ENCODE peak calls at places on chromosomes 1 and 21, in six cellular contexts. L is tibial nerve, P is testis, U is heart right ventricle, R is HL-60, I is OCI-LY7. T is an unnamed sample.

GRCh38 chr1:67827688-67828087 is 5.6 kb downstream of the GNG12 start:
- DNase-seq in L (no peak), U (no peak), P (no peak), I (no peak), R (no peak), T (no peak)

GRCh38 chr21:27700974-27701614 is 734.2 kb upstream of the ADAMTS5 start:
- DNase-seq in U (peak), P (peak), I (peak), L (peak), R (peak), T (peak)

GRCh38 chr1:7940745-7941436 is at the start of gene TNFRSF9:
- DNase-seq in P (no peak), L (no peak), R (no peak), U (no peak), I (no peak), T (no peak)

GRCh38 chr1:174072546-174072945 is 50.4 kb upstream of the RC3H1 start:
- DNase-seq in L (no peak), P (no peak), U (no peak), I (no peak), R (no peak), T (no peak)

GRCh38 chr21:26686278-26686677 is 113.2 kb upstream of the CYYR1 start:
- DNase-seq in U (no peak), R (peak), I (peak), P (no peak), L (no peak), T (no peak)

GRCh38 chr21:15355066-15355465 is 290.3 kb upstream of the NRIP1 start:
- DNase-seq in U (no peak), P (no peak), L (no peak), I (no peak), R (no peak), T (no peak)

GRCh38 chr1:44810101-44810761 is 1.9 kb downstream of the BTBD19 start:
- DNase-seq in P (peak), R (peak), L (no peak), I (peak), U (no peak), T (peak)

GRCh38 chr1:147337040-147337439 is 94.6 kb downstream of the CHD1L start:
- DNase-seq in I (no peak), U (no peak), R (no peak), L (no peak), P (no peak), T (no peak)

GRCh38 chr1:78146137-78146822 is 100.5 kb downstream of the GIPC2 start:
- DNase-seq in P (no peak), R (no peak), L (no peak), I (no peak), U (no peak), T (no peak)

GRCh38 chr1:243507001-243507671 is 251.3 kb downstream of the SDCCAG8 start:
- DNase-seq in I (no peak), U (no peak), L (no peak), R (no peak), P (no peak), T (no peak)

GRCh38 chr1:25707280-25708016 is 90.9 kb downstream of the MAN1C1 start:
- DNase-seq in I (no peak), R (no peak), P (no peak), U (no peak), L (no peak), T (no peak)

GRCh38 chr1:166925791-166926483 is 49.4 kb downstream of the ILDR2 start:
- DNase-seq in R (no peak), P (peak), I (no peak), U (peak), L (no peak), T (no peak)

GRCh38 chr1:209861242-209861641 is 33.5 kb downstream of the UTP25 start:
- DNase-seq in R (no peak), L (no peak), U (no peak), P (no peak), I (no peak), T (no peak)

GRCh38 chr1:161733526-161733925 is 12.2 kb downstream of the FCRLB start:
- DNase-seq in P (no peak), U (no peak), L (no peak), R (peak), I (no peak), T (no peak)

GRCh38 chr1:116465477-116465844 is 92.4 kb downstream of the ATP1A1 start:
- DNase-seq in I (no peak), U (no peak), P (no peak), L (no peak), R (no peak), T (no peak)

GRCh38 chr1:219669556-219669955 is 56.7 kb upstream of the ZC3H11B start:
- DNase-seq in L (no peak), I (no peak), P (no peak), U (no peak), R (no peak), T (no peak)

GRCh38 chr1:28163496-28164120 is 12.9 kb downstream of the PTAFR start:
- DNase-seq in P (no peak), U (no peak), R (no peak), L (no peak), I (no peak), T (no peak)

GRCh38 chr1:109769335-109770078 is 5.8 kb upstream of the EPS8L3 start:
- DNase-seq in U (no peak), R (no peak), L (no peak), I (no peak), P (no peak), T (peak)

GRCh38 chr1:170445096-170445495 is 86.9 kb upstream of the GORAB start:
- DNase-seq in R (no peak), U (no peak), I (no peak), P (no peak), L (no peak), T (no peak)

GRCh38 chr1:32801096-32801713 is 16.0 kb downstream of the YARS1 start:
- DNase-seq in U (no peak), I (no peak), L (no peak), P (no peak), R (no peak), T (no peak)

GRCh38 chr21:44052071-44052829 is 40.1 kb downstream of the TRAPPC10 start:
- DNase-seq in L (no peak), R (no peak), P (no peak), I (no peak), U (no peak), T (no peak)

GRCh38 chr1:7678491-7679158 is 92.5 kb upstream of the VAMP3 start:
- DNase-seq in R (no peak), P (no peak), L (no peak), I (no peak), U (no peak), T (no peak)

GRCh38 chr1:19398309-19398760 is 86.2 kb downstream of the SLC66A1 start:
- DNase-seq in U (no peak), R (no peak), L (no peak), I (no peak), P (no peak), T (no peak)

GRCh38 chr1:162578936-162579335 is 17.4 kb downstream of the UAP1 start:
- DNase-seq in R (no peak), P (no peak), I (no peak), U (no peak), L (no peak), T (no peak)

GRCh38 chr21:45607922-45608295 is 35.6 kb upstream of the PCBP3 start:
- DNase-seq in I (no peak), P (no peak), R (no peak), U (no peak), L (no peak), T (no peak)

GRCh38 chr1:212613440-212614335 is 5.1 kb downstream of the ATF3 start:
- DNase-seq in P (no peak), I (no peak), R (no peak), L (no peak), U (no peak), T (no peak)

GRCh38 chr1:184150776-184151531 is 99.4 kb downstream of the TSEN15 start:
- DNase-seq in P (peak), U (no peak), R (no peak), L (peak), I (no peak), T (no peak)

GRCh38 chr1:23103001-23103879 is 65.4 kb downstream of the LUZP1 start:
- DNase-seq in U (no peak), L (no peak), R (peak), P (no peak), I (peak), T (no peak)

GRCh38 chr1:46719689-46720088 is 775 bp upstream of the EFCAB14 start:
- DNase-seq in P (no peak), R (no peak), I (no peak), U (no peak), L (no peak), T (no peak)

GRCh38 chr1:203280061-203280460 is 25.3 kb upstream of the BTG2 start:
- DNase-seq in R (no peak), P (no peak), U (no peak), L (no peak), I (no peak), T (no peak)
- H3K27ac ChIP-seq in R (no peak), P (no peak), U (peak), L (peak), I (no peak), T (no peak)

DNA sequence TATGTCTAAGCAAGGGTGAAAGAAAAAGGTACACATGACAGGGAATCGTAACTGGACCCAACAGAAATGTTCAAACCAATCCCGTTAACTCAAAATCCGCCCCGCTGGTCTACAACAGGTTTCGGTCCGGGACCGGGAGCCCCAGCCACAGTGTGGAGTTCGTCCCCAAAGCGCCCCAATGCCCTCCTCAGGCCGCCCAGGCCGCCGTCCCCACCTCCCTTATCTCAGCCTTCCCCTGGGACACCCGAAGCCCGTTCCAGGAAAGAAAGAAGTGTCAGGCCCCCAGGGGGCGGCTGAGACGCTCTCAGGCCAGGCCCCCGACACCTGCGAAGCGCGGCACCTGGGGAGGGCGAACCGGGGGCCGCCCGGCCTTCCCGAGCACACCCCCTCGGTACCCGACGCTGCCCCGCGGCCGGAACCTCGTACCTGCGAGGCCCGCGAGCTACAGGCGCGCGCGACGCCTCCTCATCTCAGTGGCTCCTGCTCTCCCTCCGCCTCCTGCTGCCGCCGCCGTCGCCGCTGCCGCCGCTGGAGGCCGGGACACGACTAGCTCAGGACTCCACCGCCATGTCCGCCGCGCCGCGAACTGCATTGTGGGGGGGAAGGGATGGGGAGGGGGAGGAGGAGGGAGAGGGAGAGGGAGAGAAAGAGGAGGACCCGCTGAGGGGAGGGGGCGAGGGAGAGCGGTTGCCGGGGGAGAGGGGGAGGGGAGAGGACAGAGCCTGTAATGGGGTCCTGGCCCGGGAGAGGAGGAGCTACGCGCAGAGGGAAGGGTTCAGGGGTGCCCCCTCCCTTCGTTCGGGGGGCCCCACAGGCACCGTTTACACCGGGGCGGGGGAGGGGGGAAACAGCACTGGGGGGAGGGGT is at the start of gene TUT4:
- DNase-seq in R (peak), I (peak), L (peak), U (peak), P (peak), T (peak)
- TF ChIP-seq CTCF in R (no peak), I (peak), L (no peak), U (no peak), P (peak), T (no peak)

GRCh38 chr1:16074217-16074616 is 766 bp upstream of the FAM131C start:
- DNase-seq in R (no peak), P (no peak), I (no peak), U (no peak), L (no peak), T (no peak)

GRCh38 chr1:16073490-16074104 is at the start of gene FAM131C:
- DNase-seq in R (no peak), I (peak), L (no peak), U (no peak), P (peak), T (no peak)

GRCh38 chr1:16076003-16076870 is 2.8 kb upstream of the FAM131C start:
- DNase-seq in R (no peak), P (no peak), U (peak), L (no peak), I (no peak), T (peak)

GRCh38 chr1:16076871-16077250 is 3.4 kb upstream of the FAM131C start:
- DNase-seq in P (peak), L (no peak), R (no peak), U (peak), I (no peak), T (no peak)

DNA sequence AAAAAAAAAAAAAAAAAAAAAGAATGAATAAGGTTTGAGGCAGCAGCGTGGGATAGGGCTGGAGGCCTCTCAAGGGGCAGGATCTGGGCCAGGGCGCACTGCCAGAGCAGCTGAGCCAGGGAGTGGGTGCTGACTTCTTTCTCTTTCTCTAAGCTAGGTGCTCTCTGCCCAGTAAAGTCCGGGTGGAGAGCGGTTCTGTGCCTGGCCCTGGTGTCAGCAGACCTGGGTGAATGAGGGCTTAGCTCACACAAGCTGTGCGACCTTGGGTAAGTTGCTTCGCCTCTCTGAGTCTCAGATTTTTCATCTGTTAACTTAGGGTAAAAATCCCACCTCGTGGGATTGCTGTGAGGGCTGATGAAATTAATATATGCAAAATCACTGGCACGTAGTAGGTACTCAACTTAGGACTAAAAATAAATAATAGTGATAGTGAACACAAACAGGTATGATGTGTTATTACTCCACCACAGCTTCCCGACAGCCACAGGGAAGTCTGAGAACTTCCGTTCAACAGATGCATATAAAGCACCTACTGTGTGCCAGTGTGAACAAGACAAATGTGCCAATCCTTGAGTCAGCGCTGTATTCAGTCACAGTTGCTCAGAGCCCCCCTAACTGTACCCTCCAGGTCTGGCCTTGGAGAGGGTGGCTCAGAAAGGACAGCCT is 2.0 kb upstream of the FAM131C start:
- DNase-seq in P (peak), I (no peak), U (peak), R (no peak), L (no peak), T (peak)
- H3K27ac ChIP-seq in P (no peak), I (no peak), U (peak), R (no peak), L (no peak), T (no peak)

GRCh38 chr1:160658956-160659255 is 12.1 kb upstream of the SLAMF1 start:
- DNase-seq in R (no peak), L (no peak), I (no peak), P (no peak), U (no peak), T (no peak)
- TF ChIP-seq CTCF in R (no peak), L (no peak), I (no peak), P (no peak), U (no peak), T (no peak)

GRCh38 chr1:2318294-2319278 is 72.8 kb downstream of the MORN1 start:
- DNase-seq in P (no peak), L (no peak), I (no peak), R (no peak), U (no peak), T (no peak)

GRCh38 chr1:2314803-2315710 is 76.3 kb downstream of the MORN1 start:
- DNase-seq in I (peak), R (no peak), U (peak), P (no peak), L (no peak), T (no peak)

GRCh38 chr1:2315711-2316450 is 75.5 kb downstream of the MORN1 start:
- DNase-seq in L (no peak), P (no peak), I (no peak), R (no peak), U (no peak), T (no peak)

GRCh38 chr1:2317230-2318065 is 73.9 kb downstream of the MORN1 start:
- DNase-seq in R (no peak), L (no peak), I (no peak), P (no peak), U (no peak), T (no peak)

DNA sequence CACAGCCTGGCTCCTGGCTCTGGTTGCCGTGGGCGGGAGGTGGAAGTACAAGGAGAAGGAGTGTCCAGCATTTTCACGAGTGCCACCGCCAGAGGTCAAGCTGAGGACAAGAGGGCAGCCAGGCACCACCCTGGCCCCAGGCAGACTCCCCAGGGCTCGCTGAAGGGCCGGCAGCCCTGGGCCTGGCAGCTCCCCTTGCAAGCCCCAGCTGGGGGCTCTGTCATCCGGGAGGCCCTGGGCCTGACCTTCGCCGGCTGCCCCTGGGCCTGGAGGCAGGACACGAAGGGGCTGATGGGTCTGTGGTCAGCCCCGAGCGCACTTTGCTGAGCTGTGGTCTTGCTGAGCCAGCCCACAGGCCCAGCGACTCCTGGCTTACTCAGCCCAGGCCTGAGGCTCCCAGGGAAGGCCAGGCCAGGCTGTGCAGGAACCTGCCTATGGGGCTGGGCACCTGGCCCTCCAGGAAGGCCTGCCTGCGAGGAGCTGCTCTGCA is 74.9 kb downstream of the MORN1 start:
- DNase-seq in L (no peak), R (no peak), P (no peak), U (no peak), I (no peak), T (no peak)
- H3K27ac ChIP-seq in L (peak), R (no peak), P (peak), U (peak), I (no peak), T (peak)

GRCh38 chr1:156053770-156054499 is at the start of gene UBQLN4:
- DNase-seq in R (peak), I (peak), U (peak), L (peak), P (peak), T (peak)

GRCh38 chr1:156052862-156053769 is 482 bp downstream of the UBQLN4 start:
- DNase-seq in L (peak), R (peak), I (peak), U (peak), P (peak), T (no peak)

GRCh38 chr1:156055343-156055645 is 712 bp downstream of the LAMTOR2 start:
- DNase-seq in I (no peak), U (no peak), R (no peak), P (no peak), L (no peak), T (no peak)

GRCh38 chr1:156055649-156056048 is 1.1 kb downstream of the LAMTOR2 start:
- DNase-seq in U (no peak), R (peak), P (no peak), L (no peak), I (peak), T (no peak)

DNA sequence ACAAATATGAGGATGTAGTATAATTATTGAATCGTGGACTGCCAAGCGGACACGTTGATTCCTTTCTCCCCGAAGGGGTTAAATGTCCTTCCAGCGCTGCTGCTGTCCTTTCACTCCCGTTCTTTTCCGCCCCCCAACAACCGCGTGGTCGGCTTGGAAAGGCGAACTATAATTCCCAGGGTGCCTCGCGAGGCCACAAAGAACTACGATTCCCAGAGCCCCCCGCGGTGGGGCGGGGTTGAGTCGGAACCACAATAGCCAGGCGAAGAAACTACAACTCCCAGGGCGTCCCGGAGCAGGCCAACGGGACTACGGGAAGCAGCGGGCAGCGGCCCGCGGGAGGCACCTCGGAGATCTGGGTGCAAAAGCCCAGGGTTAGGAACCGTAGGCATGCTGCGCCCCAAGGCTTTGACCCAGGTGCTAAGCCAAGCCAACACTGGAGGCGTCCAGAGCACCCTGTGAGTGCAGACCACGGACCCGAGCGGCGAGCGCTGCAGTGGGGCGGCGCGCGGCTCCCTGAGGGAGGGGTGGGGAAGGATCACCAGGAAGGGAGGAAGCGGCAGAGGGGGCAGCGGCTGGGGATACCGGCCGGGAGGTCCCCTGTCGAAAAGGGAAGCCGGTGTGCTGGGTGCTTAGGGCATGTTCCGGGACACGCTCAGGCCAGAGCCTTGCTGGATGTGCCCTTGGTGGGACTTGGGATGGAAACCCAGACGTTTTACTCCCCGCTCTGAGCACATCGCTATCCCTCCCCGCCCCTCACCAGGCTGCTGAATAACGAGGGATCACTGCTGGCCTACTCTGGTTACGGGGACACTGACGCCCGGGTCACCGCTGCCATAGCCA is at the start of gene LAMTOR2:
- DNase-seq in I (peak), L (peak), P (peak), R (peak), U (peak), T (peak)
- TF ChIP-seq CTCF in I (no peak), L (no peak), P (no peak), R (no peak), U (no peak), T (no peak)

GRCh38 chr1:55572878-55573734 is 357.9 kb upstream of the USP24 start:
- DNase-seq in P (no peak), U (no peak), L (no peak), R (no peak), I (no peak), T (no peak)
- H3K27ac ChIP-seq in P (no peak), U (no peak), L (no peak), R (no peak), I (no peak), T (no peak)